ENCODE peak calls at places on chromosomes 1 and 21, in nine cellular contexts. One of them, this sample, is unnamed. For H3K27me3 and H3K9me3, the result is how much of the 10 kb centered on the place peaks cover.

GRCh38 chr1:160644399-160644798 is 2.4 kb downstream of the SLAMF1 start:
- DNase-seq in CD8-positive, alpha-beta T cell: no peak
- DNase-seq in IMR-90: no peak
- DNase-seq in fibroblast of lung: no peak
- DNase-seq in heart left ventricle: no peak
- DNase-seq in right atrium auricular region: no peak
- DNase-seq in Karpas-422: no peak
- DNase-seq in aorta: no peak
- DNase-seq in mammary epithelial cell: no peak
- DNase-seq in this sample: no peak

GRCh38 chr21:45333583-45334121 is 46.0 kb upstream of the POFUT2 start:
- DNase-seq in CD8-positive, alpha-beta T cell: no peak
- DNase-seq in IMR-90: peak
- DNase-seq in fibroblast of lung: no peak
- DNase-seq in heart left ventricle: peak
- DNase-seq in right atrium auricular region: no peak
- DNase-seq in Karpas-422: no peak
- DNase-seq in aorta: peak
- DNase-seq in mammary epithelial cell: peak
- DNase-seq in this sample: no peak

GRCh38 chr1:204350857-204351573 is 8.7 kb downstream of the PLEKHA6 start:
- DNase-seq in CD8-positive, alpha-beta T cell: no peak
- DNase-seq in IMR-90: peak
- DNase-seq in fibroblast of lung: peak
- DNase-seq in heart left ventricle: peak
- DNase-seq in right atrium auricular region: peak
- DNase-seq in Karpas-422: no peak
- DNase-seq in aorta: peak
- DNase-seq in mammary epithelial cell: no peak
- DNase-seq in this sample: no peak

GRCh38 chr1:89545264-89546038 is 20.8 kb downstream of the LRRC8B start:
- DNase-seq in CD8-positive, alpha-beta T cell: no peak
- DNase-seq in IMR-90: peak
- DNase-seq in fibroblast of lung: no peak
- DNase-seq in heart left ventricle: no peak
- DNase-seq in right atrium auricular region: no peak
- DNase-seq in Karpas-422: no peak
- DNase-seq in aorta: no peak
- DNase-seq in mammary epithelial cell: peak
- DNase-seq in this sample: no peak

GRCh38 chr1:56915960-56916359 is 49.9 kb downstream of the C8B start:
- DNase-seq in CD8-positive, alpha-beta T cell: no peak
- DNase-seq in IMR-90: no peak
- DNase-seq in fibroblast of lung: no peak
- DNase-seq in heart left ventricle: no peak
- DNase-seq in right atrium auricular region: no peak
- DNase-seq in Karpas-422: no peak
- DNase-seq in aorta: no peak
- DNase-seq in mammary epithelial cell: no peak
- DNase-seq in this sample: no peak

GRCh38 chr1:203041351-203041932 is 15.2 kb downstream of the PPFIA4 start:
- DNase-seq in CD8-positive, alpha-beta T cell: no peak
- DNase-seq in IMR-90: no peak
- DNase-seq in fibroblast of lung: no peak
- DNase-seq in heart left ventricle: no peak
- DNase-seq in right atrium auricular region: no peak
- DNase-seq in Karpas-422: no peak
- DNase-seq in aorta: no peak
- DNase-seq in mammary epithelial cell: no peak
- DNase-seq in this sample: no peak

GRCh38 chr21:42227909-42228708 is 9.2 kb downstream of the ABCG1 start:
- DNase-seq in CD8-positive, alpha-beta T cell: peak
- DNase-seq in IMR-90: peak
- DNase-seq in fibroblast of lung: peak
- DNase-seq in heart left ventricle: peak
- DNase-seq in right atrium auricular region: peak
- DNase-seq in Karpas-422: peak
- DNase-seq in aorta: peak
- DNase-seq in mammary epithelial cell: peak
- DNase-seq in this sample: peak

GRCh38 chr1:151990856-151991198 is 2.8 kb downstream of the S100A10 start:
- DNase-seq in CD8-positive, alpha-beta T cell: no peak
- DNase-seq in IMR-90: peak
- DNase-seq in fibroblast of lung: peak
- DNase-seq in heart left ventricle: no peak
- DNase-seq in right atrium auricular region: no peak
- DNase-seq in Karpas-422: no peak
- DNase-seq in aorta: no peak
- DNase-seq in mammary epithelial cell: no peak
- DNase-seq in this sample: no peak

GRCh38 chr1:48875736-48876135 is 99.0 kb upstream of the BEND5 start:
- DNase-seq in CD8-positive, alpha-beta T cell: no peak
- DNase-seq in IMR-90: no peak
- DNase-seq in fibroblast of lung: no peak
- DNase-seq in heart left ventricle: no peak
- DNase-seq in right atrium auricular region: no peak
- DNase-seq in Karpas-422: no peak
- DNase-seq in aorta: no peak
- DNase-seq in mammary epithelial cell: no peak
- DNase-seq in this sample: no peak

GRCh38 chr1:50704126-50704525 is 255.9 kb downstream of the FAF1 start:
- DNase-seq in CD8-positive, alpha-beta T cell: no peak
- DNase-seq in IMR-90: peak
- DNase-seq in fibroblast of lung: peak
- DNase-seq in heart left ventricle: no peak
- DNase-seq in right atrium auricular region: no peak
- DNase-seq in Karpas-422: peak
- DNase-seq in aorta: no peak
- DNase-seq in mammary epithelial cell: peak
- DNase-seq in this sample: no peak

GRCh38 chr1:86061660-86062059 is 94.9 kb downstream of the COL24A1 start:
- DNase-seq in CD8-positive, alpha-beta T cell: no peak
- DNase-seq in IMR-90: peak
- DNase-seq in fibroblast of lung: peak
- DNase-seq in heart left ventricle: no peak
- DNase-seq in right atrium auricular region: no peak
- DNase-seq in Karpas-422: no peak
- DNase-seq in aorta: no peak
- DNase-seq in mammary epithelial cell: no peak
- DNase-seq in this sample: no peak

GRCh38 chr1:245906207-245906606 is 600.9 kb downstream of the SMYD3 start:
- DNase-seq in CD8-positive, alpha-beta T cell: no peak
- DNase-seq in IMR-90: no peak
- DNase-seq in fibroblast of lung: no peak
- DNase-seq in heart left ventricle: no peak
- DNase-seq in right atrium auricular region: no peak
- DNase-seq in Karpas-422: peak
- DNase-seq in aorta: no peak
- DNase-seq in mammary epithelial cell: no peak
- DNase-seq in this sample: no peak

GRCh38 chr1:150572918-150573647 is 6.3 kb downstream of the MCL1 start:
- DNase-seq in CD8-positive, alpha-beta T cell: peak
- DNase-seq in IMR-90: no peak
- DNase-seq in fibroblast of lung: no peak
- DNase-seq in heart left ventricle: no peak
- DNase-seq in right atrium auricular region: no peak
- DNase-seq in Karpas-422: peak
- DNase-seq in aorta: no peak
- DNase-seq in mammary epithelial cell: no peak
- DNase-seq in this sample: no peak

GRCh38 chr1:119917304-119918055 is 21.2 kb upstream of the ADAM30 start:
- DNase-seq in CD8-positive, alpha-beta T cell: no peak
- DNase-seq in IMR-90: no peak
- DNase-seq in fibroblast of lung: no peak
- DNase-seq in heart left ventricle: no peak
- DNase-seq in right atrium auricular region: no peak
- DNase-seq in Karpas-422: no peak
- DNase-seq in aorta: no peak
- DNase-seq in mammary epithelial cell: peak
- DNase-seq in this sample: no peak

GRCh38 chr1:12448746-12449177 is 169.2 kb downstream of the DHRS3 start:
- DNase-seq in CD8-positive, alpha-beta T cell: no peak
- DNase-seq in IMR-90: peak
- DNase-seq in fibroblast of lung: peak
- DNase-seq in heart left ventricle: no peak
- DNase-seq in right atrium auricular region: no peak
- DNase-seq in Karpas-422: no peak
- DNase-seq in aorta: no peak
- DNase-seq in mammary epithelial cell: no peak
- DNase-seq in this sample: no peak

GRCh38 chr1:12447301-12447700 is 170.7 kb downstream of the DHRS3 start:
- DNase-seq in CD8-positive, alpha-beta T cell: no peak
- DNase-seq in IMR-90: peak
- DNase-seq in fibroblast of lung: peak
- DNase-seq in heart left ventricle: no peak
- DNase-seq in right atrium auricular region: no peak
- DNase-seq in Karpas-422: no peak
- DNase-seq in aorta: no peak
- DNase-seq in mammary epithelial cell: no peak
- DNase-seq in this sample: no peak

GRCh38 chr1:12450090-12450764 is 167.8 kb downstream of the DHRS3 start:
- DNase-seq in CD8-positive, alpha-beta T cell: no peak
- DNase-seq in IMR-90: no peak
- DNase-seq in fibroblast of lung: no peak
- DNase-seq in heart left ventricle: no peak
- DNase-seq in right atrium auricular region: no peak
- DNase-seq in Karpas-422: no peak
- DNase-seq in aorta: no peak
- DNase-seq in mammary epithelial cell: no peak
- DNase-seq in this sample: no peak

GRCh38 chr1:12446593-12446992 is 171.4 kb downstream of the DHRS3 start:
- DNase-seq in CD8-positive, alpha-beta T cell: no peak
- DNase-seq in IMR-90: no peak
- DNase-seq in fibroblast of lung: no peak
- DNase-seq in heart left ventricle: no peak
- DNase-seq in right atrium auricular region: no peak
- DNase-seq in Karpas-422: no peak
- DNase-seq in aorta: no peak
- DNase-seq in mammary epithelial cell: no peak
- DNase-seq in this sample: no peak

DNA sequence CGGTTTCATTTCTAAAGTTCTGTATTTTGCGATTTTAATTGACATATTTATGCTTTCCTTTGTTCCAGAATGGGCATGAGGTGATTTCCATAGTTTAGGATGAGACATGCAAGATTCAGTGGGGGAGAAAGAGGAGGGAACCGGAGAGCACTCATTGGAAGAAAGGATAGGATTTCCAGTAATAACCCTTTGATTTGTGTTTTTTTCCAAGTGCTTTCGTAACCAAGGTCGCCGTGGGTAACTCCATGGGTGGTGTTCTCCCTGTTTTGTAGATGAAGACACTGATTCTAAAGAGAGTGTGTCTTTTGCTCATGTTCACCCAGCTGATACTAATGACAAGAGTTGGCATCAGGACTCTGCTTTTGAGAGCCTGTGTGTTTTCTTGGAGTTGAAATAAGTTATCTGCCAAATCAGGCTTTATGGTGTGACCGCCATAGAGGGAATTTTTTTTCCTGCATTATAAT is 170.1 kb downstream of the DHRS3 start:
- DNase-seq in CD8-positive, alpha-beta T cell: no peak
- DNase-seq in IMR-90: peak
- DNase-seq in fibroblast of lung: peak
- DNase-seq in heart left ventricle: no peak
- DNase-seq in right atrium auricular region: no peak
- DNase-seq in Karpas-422: no peak
- DNase-seq in aorta: no peak
- DNase-seq in mammary epithelial cell: no peak
- DNase-seq in this sample: no peak
- H3K27ac ChIP-seq in CD8-positive, alpha-beta T cell: no peak
- H3K27ac ChIP-seq in IMR-90: peak
- H3K27ac ChIP-seq in fibroblast of lung: peak
- H3K27ac ChIP-seq in heart left ventricle: peak
- H3K27ac ChIP-seq in right atrium auricular region: peak
- H3K27ac ChIP-seq in Karpas-422: no peak
- H3K27ac ChIP-seq in aorta: no peak
- H3K27ac ChIP-seq in mammary epithelial cell: no peak
- H3K27ac ChIP-seq in this sample: no peak

GRCh38 chr1:20376880-20377494 is 86.3 kb downstream of the VWA5B1 start:
- DNase-seq in CD8-positive, alpha-beta T cell: peak
- DNase-seq in IMR-90: peak
- DNase-seq in fibroblast of lung: peak
- DNase-seq in heart left ventricle: peak
- DNase-seq in right atrium auricular region: no peak
- DNase-seq in Karpas-422: peak
- DNase-seq in aorta: no peak
- DNase-seq in mammary epithelial cell: peak
- DNase-seq in this sample: peak
- H3K27me3 ChIP-seq in CD8-positive, alpha-beta T cell: under half
- H3K27me3 ChIP-seq in IMR-90: under half
- H3K27me3 ChIP-seq in fibroblast of lung: under half
- H3K27me3 ChIP-seq in heart left ventricle: under half
- H3K27me3 ChIP-seq in right atrium auricular region: under half
- H3K27me3 ChIP-seq in Karpas-422: under half
- H3K27me3 ChIP-seq in aorta: under half
- H3K27me3 ChIP-seq in mammary epithelial cell: under half
- H3K27me3 ChIP-seq in this sample: under half

GRCh38 chr1:227632325-227632724 is 69.0 kb downstream of the ZNF678 start:
- DNase-seq in CD8-positive, alpha-beta T cell: no peak
- DNase-seq in IMR-90: no peak
- DNase-seq in fibroblast of lung: no peak
- DNase-seq in heart left ventricle: no peak
- DNase-seq in right atrium auricular region: no peak
- DNase-seq in Karpas-422: no peak
- DNase-seq in aorta: no peak
- DNase-seq in mammary epithelial cell: no peak
- DNase-seq in this sample: no peak
- H3K9me3 ChIP-seq in CD8-positive, alpha-beta T cell: under half
- H3K9me3 ChIP-seq in IMR-90: half or more
- H3K9me3 ChIP-seq in fibroblast of lung: under half
- H3K9me3 ChIP-seq in heart left ventricle: under half
- H3K9me3 ChIP-seq in right atrium auricular region: half or more
- H3K9me3 ChIP-seq in Karpas-422: under half
- H3K9me3 ChIP-seq in aorta: under half
- H3K9me3 ChIP-seq in mammary epithelial cell: under half
- H3K9me3 ChIP-seq in this sample: under half

DNA sequence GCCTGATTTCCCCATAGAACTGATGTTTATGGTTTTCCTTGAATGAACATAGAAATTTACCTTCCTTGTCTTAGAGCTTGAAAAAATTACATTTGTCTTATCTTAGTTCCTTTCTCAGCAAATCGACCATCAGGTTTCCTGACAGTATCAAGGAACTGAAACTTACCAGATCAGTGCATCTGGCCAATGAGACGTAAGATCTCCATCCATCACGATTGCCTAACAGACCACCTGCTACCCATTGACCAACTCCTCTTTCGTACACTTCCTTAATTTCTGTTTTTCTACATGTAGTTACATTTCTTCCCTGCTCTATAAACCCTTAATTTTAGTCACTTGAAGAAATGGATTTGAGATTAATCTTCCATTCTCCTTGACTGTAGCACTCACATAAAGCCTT is 57.4 kb upstream of the TMPRSS15 start:
- DNase-seq in CD8-positive, alpha-beta T cell: no peak
- DNase-seq in IMR-90: no peak
- DNase-seq in fibroblast of lung: no peak
- DNase-seq in heart left ventricle: no peak
- DNase-seq in right atrium auricular region: no peak
- DNase-seq in Karpas-422: peak
- DNase-seq in aorta: no peak
- DNase-seq in mammary epithelial cell: no peak
- DNase-seq in this sample: no peak
- H3K27ac ChIP-seq in CD8-positive, alpha-beta T cell: no peak
- H3K27ac ChIP-seq in IMR-90: no peak
- H3K27ac ChIP-seq in fibroblast of lung: no peak
- H3K27ac ChIP-seq in heart left ventricle: no peak
- H3K27ac ChIP-seq in right atrium auricular region: no peak
- H3K27ac ChIP-seq in Karpas-422: peak
- H3K27ac ChIP-seq in aorta: no peak
- H3K27ac ChIP-seq in mammary epithelial cell: no peak
- H3K27ac ChIP-seq in this sample: no peak